ENCODE peak calls at places on chromosomes 6 and 20, in six cellular contexts. U, L, E, F, G and A are unnamed samples.

GRCh38 chr6:148192310-148192709 is 150.3 kb upstream of the SASH1 start:
- DNase-seq in U (no peak), L (peak), E (no peak), F (no peak), G (peak), A (no peak)

GRCh38 chr6:148406579-148407371 is 64.1 kb downstream of the SASH1 start:
- DNase-seq in U (no peak), L (no peak), E (no peak), F (no peak), G (no peak), A (no peak)

GRCh38 chr6:3538536-3538935 is 81.7 kb upstream of the SLC22A23 start:
- DNase-seq in U (no peak), L (no peak), E (no peak), F (no peak), G (no peak), A (no peak)

GRCh38 chr20:11375966-11376365 is 541.7 kb upstream of the BTBD3 start:
- DNase-seq in U (no peak), L (no peak), E (no peak), F (no peak), G (no peak), A (no peak)

GRCh38 chr20:14573676-14574075 is 236.3 kb upstream of the FLRT3 start:
- DNase-seq in U (no peak), L (no peak), E (no peak), F (no peak), G (no peak), A (no peak)

GRCh38 chr6:101069191-101069795 is 188.2 kb upstream of the ASCC3 start:
- DNase-seq in U (no peak), L (no peak), E (no peak), F (no peak), G (peak), A (no peak)

GRCh38 chr6:6861995-6862394 is 245.8 kb upstream of the RREB1 start:
- DNase-seq in U (no peak), L (no peak), E (no peak), F (no peak), G (no peak), A (no peak)

GRCh38 chr6:11120273-11121005 is 8.9 kb upstream of the ERVFRD-1 start:
- DNase-seq in U (no peak), L (no peak), E (no peak), F (no peak), G (peak), A (no peak)

GRCh38 chr6:166707045-166707444 is 80.0 kb upstream of the RPS6KA2 start:
- DNase-seq in U (peak), L (no peak), E (no peak), F (peak), G (peak), A (peak)

GRCh38 chr6:83511901-83512681 is at the start of gene PRSS35:
- DNase-seq in U (peak), L (no peak), E (no peak), F (peak), G (peak), A (no peak)

GRCh38 chr6:55679503-55679902 is 100.5 kb upstream of the HMGCLL1 start:
- DNase-seq in U (no peak), L (no peak), E (no peak), F (no peak), G (no peak), A (no peak)

GRCh38 chr6:165484178-165484889 is 174.9 kb upstream of the C6orf118 start:
- DNase-seq in U (peak), L (no peak), E (no peak), F (no peak), G (no peak), A (no peak)

GRCh38 chr6:65259080-65259479 is 447.9 kb downstream of the EYS start:
- DNase-seq in U (no peak), L (peak), E (no peak), F (no peak), G (no peak), A (no peak)

GRCh38 chr6:115551510-115551909 is 509.2 kb downstream of the FRK start:
- DNase-seq in U (no peak), L (no peak), E (no peak), F (no peak), G (no peak), A (no peak)

GRCh38 chr6:159915397-159915796 is 24.6 kb downstream of the MAS1 start:
- DNase-seq in U (no peak), L (no peak), E (no peak), F (no peak), G (no peak), A (no peak)

GRCh38 chr6:151675746-151676459 is 131.6 kb upstream of the ESR1 start:
- DNase-seq in U (peak), L (no peak), E (peak), F (no peak), G (peak), A (no peak)

GRCh38 chr6:149888659-149889058 is 9.3 kb downstream of the RAET1E start:
- DNase-seq in U (no peak), L (no peak), E (no peak), F (no peak), G (no peak), A (no peak)

GRCh38 chr6:32086661-32087573 is 22.2 kb downstream of the TNXB start:
- DNase-seq in U (no peak), L (peak), E (no peak), F (no peak), G (peak), A (no peak)

GRCh38 chr20:22339946-22340345 is 244.4 kb downstream of the FOXA2 start:
- DNase-seq in U (no peak), L (no peak), E (no peak), F (no peak), G (peak), A (no peak)

GRCh38 chr6:106939848-106940247 is 34.7 kb downstream of the CD24 start:
- DNase-seq in U (no peak), L (no peak), E (no peak), F (no peak), G (no peak), A (no peak)

GRCh38 chr20:33947709-33948295 is 45.9 kb upstream of the RALY start:
- DNase-seq in U (peak), L (no peak), E (peak), F (no peak), G (peak), A (no peak)